ENCODE peak calls at places on chromosome 18, in four cellular contexts. One of them, this sample, is unnamed.
A peak's percentile ranks its signal among the peaks of the same experiment; 100 is the strongest.

GRCh38 chr18:69817335-69817935 is 130.2 kb downstream of the CD226 start:
- DNase-seq in tibial nerve: no peak
- DNase-seq in IMR-90: peak; percentile 98
- DNase-seq in stomach: no peak
- DNase-seq in this sample: no peak

GRCh38 chr18:79333046-79333445 is 62.7 kb upstream of the NFATC1 start:
- DNase-seq in tibial nerve: no peak
- DNase-seq in IMR-90: no peak
- DNase-seq in stomach: no peak
- DNase-seq in this sample: no peak

GRCh38 chr18:40852406-40852805 is 1102.6 kb upstream of the PIK3C3 start:
- DNase-seq in tibial nerve: no peak
- DNase-seq in IMR-90: no peak
- DNase-seq in stomach: no peak
- DNase-seq in this sample: no peak

GRCh38 chr18:62484941-62485340 is 37.9 kb upstream of the ZCCHC2 start:
- DNase-seq in tibial nerve: no peak
- DNase-seq in IMR-90: no peak
- DNase-seq in stomach: no peak
- DNase-seq in this sample: no peak

GRCh38 chr18:32379891-32380290 is 90.8 kb downstream of the GAREM1 start:
- DNase-seq in tibial nerve: no peak
- DNase-seq in IMR-90: peak; percentile 58
- DNase-seq in stomach: no peak
- DNase-seq in this sample: no peak

GRCh38 chr18:34866739-34867138 is 156.6 kb downstream of the DTNA start:
- DNase-seq in tibial nerve: no peak
- DNase-seq in IMR-90: peak; percentile 30
- DNase-seq in stomach: no peak
- DNase-seq in this sample: no peak

GRCh38 chr18:63440219-63440618 is 17.9 kb upstream of the VPS4B start:
- DNase-seq in tibial nerve: no peak
- DNase-seq in IMR-90: peak; percentile 11
- DNase-seq in stomach: no peak
- DNase-seq in this sample: peak; percentile 33

GRCh38 chr18:12907258-12907925 is 23.4 kb upstream of the PTPN2 start:
- DNase-seq in tibial nerve: no peak
- DNase-seq in IMR-90: peak; percentile 72
- DNase-seq in stomach: no peak
- DNase-seq in this sample: no peak

GRCh38 chr18:79545714-79546113 is 133.9 kb upstream of the CTDP1 start:
- DNase-seq in tibial nerve: no peak
- DNase-seq in IMR-90: no peak
- DNase-seq in stomach: peak; percentile 17
- DNase-seq in this sample: no peak

GRCh38 chr18:50013363-50014138 is 181.4 kb downstream of the MYO5B start:
- DNase-seq in tibial nerve: no peak
- DNase-seq in IMR-90: peak; percentile 7
- DNase-seq in stomach: no peak
- DNase-seq in this sample: no peak

GRCh38 chr18:7812431-7813063 is 245.4 kb downstream of the PTPRM start:
- DNase-seq in tibial nerve: no peak
- DNase-seq in IMR-90: peak; percentile 73
- DNase-seq in stomach: no peak
- DNase-seq in this sample: no peak

GRCh38 chr18:49681387-49681786 is 119.5 kb downstream of the LIPG start:
- DNase-seq in tibial nerve: no peak
- DNase-seq in IMR-90: no peak
- DNase-seq in stomach: no peak
- DNase-seq in this sample: no peak

GRCh38 chr18:13696961-13697360 is 29.4 kb downstream of the FAM210A start:
- DNase-seq in tibial nerve: no peak
- DNase-seq in IMR-90: peak; percentile 17
- DNase-seq in stomach: no peak
- DNase-seq in this sample: no peak

GRCh38 chr18:6414723-6415362 is at the start of gene L3MBTL4:
- DNase-seq in tibial nerve: no peak
- DNase-seq in IMR-90: no peak
- DNase-seq in stomach: peak; percentile 69
- DNase-seq in this sample: peak; percentile 29
- TF ChIP-seq POLR2A in tibial nerve: no peak
- TF ChIP-seq POLR2A in IMR-90: no peak
- TF ChIP-seq POLR2A in stomach: no peak
- TF ChIP-seq POLR2A in this sample: no peak

GRCh38 chr18:25234740-25235345 is 117.1 kb downstream of the ZNF521 start:
- DNase-seq in tibial nerve: no peak
- DNase-seq in IMR-90: no peak
- DNase-seq in stomach: no peak
- DNase-seq in this sample: no peak
- H3K4me1 ChIP-seq in tibial nerve: no peaks in the 10 kb centered on the region
- H3K4me1 ChIP-seq in IMR-90: peaks cover 17% of the 10 kb centered on the region
- H3K4me1 ChIP-seq in stomach: peaks cover 50% of the 10 kb centered on the region
- H3K4me1 ChIP-seq in this sample: peaks cover 58% of the 10 kb centered on the region

DNA sequence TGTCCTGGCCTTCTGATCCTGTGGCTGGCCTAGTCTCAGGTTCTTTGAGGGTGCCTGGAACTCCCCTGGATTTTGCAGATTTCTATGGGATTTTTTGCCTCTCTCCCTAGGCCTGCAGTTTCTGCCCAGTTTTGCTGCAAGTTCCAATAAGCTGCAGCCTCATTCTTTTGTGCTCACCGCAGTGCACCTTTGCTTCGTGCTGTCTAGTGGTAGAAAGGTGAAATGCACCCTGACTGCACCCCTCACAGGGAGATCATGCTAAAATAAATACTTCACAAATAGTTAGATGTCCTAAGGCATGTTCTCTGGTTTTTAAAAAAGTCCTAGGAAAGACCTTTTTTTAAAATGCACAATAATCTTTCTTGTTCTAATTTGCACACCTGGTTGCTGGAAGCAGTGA is 72.5 kb downstream of the GNAL start:
- DNase-seq in tibial nerve: no peak
- DNase-seq in IMR-90: no peak
- DNase-seq in stomach: no peak
- DNase-seq in this sample: no peak
- TF ChIP-seq CTCF in tibial nerve: no peak
- TF ChIP-seq CTCF in IMR-90: no peak
- TF ChIP-seq CTCF in stomach: no peak
- TF ChIP-seq CTCF in this sample: peak; percentile 33

GRCh38 chr18:3012920-3013810 is at the start of gene LPIN2:
- DNase-seq in tibial nerve: peak; percentile 99
- DNase-seq in IMR-90: peak; percentile 96
- DNase-seq in stomach: peak; percentile 100
- DNase-seq in this sample: peak; percentile 99
- TF ChIP-seq POLR2A in tibial nerve: peak; percentile 45
- TF ChIP-seq POLR2A in IMR-90: peak; percentile 85
- TF ChIP-seq POLR2A in stomach: no peak
- TF ChIP-seq POLR2A in this sample: peak; percentile 63